ENCODE peak calls at places on chromosomes 2 and 18, in nine cellular contexts. One of them, this sample, is unnamed.

GRCh38 chr2:105317937-105318336 is 11.6 kb downstream of the TGFBRAP1 start:
- DNase-seq in CD8-positive, alpha-beta T cell: no peak
- DNase-seq in NT2/D1: no peak
- DNase-seq in neural progenitor cell: no peak
- DNase-seq in kidney epithelial cell: no peak
- DNase-seq in A172: no peak
- DNase-seq in NB4: no peak
- DNase-seq in spleen: no peak
- DNase-seq in thyroid gland: no peak
- DNase-seq in this sample: no peak

GRCh38 chr2:25174192-25174861 is 5.9 kb upstream of the POMC start:
- DNase-seq in A172: no peak
- DNase-seq in thyroid gland: no peak
- DNase-seq in CD8-positive, alpha-beta T cell: no peak
- DNase-seq in neural progenitor cell: no peak
- DNase-seq in kidney epithelial cell: no peak
- DNase-seq in NB4: no peak
- DNase-seq in NT2/D1: no peak
- DNase-seq in spleen: no peak
- DNase-seq in this sample: no peak

GRCh38 chr2:156333951-156334495 is 1.5 kb upstream of the NR4A2 start:
- DNase-seq in kidney epithelial cell: no peak
- DNase-seq in spleen: peak
- DNase-seq in thyroid gland: peak
- DNase-seq in NB4: peak
- DNase-seq in A172: peak
- DNase-seq in neural progenitor cell: peak
- DNase-seq in CD8-positive, alpha-beta T cell: peak
- DNase-seq in NT2/D1: peak
- DNase-seq in this sample: peak

GRCh38 chr2:96984300-96984699 is 2.1 kb downstream of the FAM178B start:
- DNase-seq in CD8-positive, alpha-beta T cell: no peak
- DNase-seq in NB4: no peak
- DNase-seq in A172: no peak
- DNase-seq in NT2/D1: no peak
- DNase-seq in neural progenitor cell: no peak
- DNase-seq in spleen: peak
- DNase-seq in thyroid gland: no peak
- DNase-seq in kidney epithelial cell: no peak
- DNase-seq in this sample: no peak

GRCh38 chr2:218400167-218400929 is 680 bp downstream of the CTDSP1 start:
- DNase-seq in neural progenitor cell: peak
- DNase-seq in thyroid gland: peak
- DNase-seq in A172: no peak
- DNase-seq in spleen: peak
- DNase-seq in NB4: peak
- DNase-seq in CD8-positive, alpha-beta T cell: no peak
- DNase-seq in kidney epithelial cell: no peak
- DNase-seq in NT2/D1: no peak
- DNase-seq in this sample: peak

GRCh38 chr2:133497261-133497893 is 70.9 kb downstream of the NCKAP5 start:
- DNase-seq in neural progenitor cell: peak
- DNase-seq in kidney epithelial cell: no peak
- DNase-seq in thyroid gland: no peak
- DNase-seq in NB4: no peak
- DNase-seq in NT2/D1: peak
- DNase-seq in A172: no peak
- DNase-seq in CD8-positive, alpha-beta T cell: no peak
- DNase-seq in spleen: no peak
- DNase-seq in this sample: no peak

GRCh38 chr2:77566582-77566981 is 44.4 kb upstream of the LRRTM4 start:
- DNase-seq in A172: no peak
- DNase-seq in NB4: no peak
- DNase-seq in neural progenitor cell: no peak
- DNase-seq in CD8-positive, alpha-beta T cell: no peak
- DNase-seq in kidney epithelial cell: no peak
- DNase-seq in NT2/D1: no peak
- DNase-seq in spleen: no peak
- DNase-seq in thyroid gland: no peak
- DNase-seq in this sample: no peak

GRCh38 chr2:57343391-57344006 is 703.1 kb upstream of the VRK2 start:
- DNase-seq in CD8-positive, alpha-beta T cell: no peak
- DNase-seq in kidney epithelial cell: no peak
- DNase-seq in spleen: no peak
- DNase-seq in NB4: no peak
- DNase-seq in neural progenitor cell: no peak
- DNase-seq in thyroid gland: no peak
- DNase-seq in NT2/D1: no peak
- DNase-seq in A172: no peak
- DNase-seq in this sample: peak

GRCh38 chr18:49561377-49562193 is at the start of gene LIPG:
- DNase-seq in thyroid gland: peak
- DNase-seq in kidney epithelial cell: peak
- DNase-seq in spleen: no peak
- DNase-seq in NT2/D1: no peak
- DNase-seq in CD8-positive, alpha-beta T cell: no peak
- DNase-seq in A172: peak
- DNase-seq in NB4: peak
- DNase-seq in neural progenitor cell: peak
- DNase-seq in this sample: no peak

GRCh38 chr2:220555961-220556360 is 928.5 kb downstream of the SLC4A3 start:
- DNase-seq in thyroid gland: no peak
- DNase-seq in spleen: no peak
- DNase-seq in NT2/D1: no peak
- DNase-seq in A172: peak
- DNase-seq in NB4: no peak
- DNase-seq in CD8-positive, alpha-beta T cell: no peak
- DNase-seq in neural progenitor cell: no peak
- DNase-seq in kidney epithelial cell: no peak
- DNase-seq in this sample: peak

GRCh38 chr2:86105252-86105968 is at the start of gene POLR1A:
- DNase-seq in spleen: peak
- DNase-seq in NB4: peak
- DNase-seq in NT2/D1: peak
- DNase-seq in CD8-positive, alpha-beta T cell: peak
- DNase-seq in thyroid gland: peak
- DNase-seq in kidney epithelial cell: peak
- DNase-seq in neural progenitor cell: peak
- DNase-seq in A172: peak
- DNase-seq in this sample: peak

GRCh38 chr2:224930124-224930523 is 112.1 kb downstream of the DOCK10 start:
- DNase-seq in neural progenitor cell: no peak
- DNase-seq in A172: no peak
- DNase-seq in spleen: no peak
- DNase-seq in kidney epithelial cell: no peak
- DNase-seq in thyroid gland: no peak
- DNase-seq in NB4: peak
- DNase-seq in NT2/D1: no peak
- DNase-seq in CD8-positive, alpha-beta T cell: no peak
- DNase-seq in this sample: no peak

GRCh38 chr18:26215247-26215970 is 10.8 kb upstream of the TAF4B start:
- DNase-seq in neural progenitor cell: no peak
- DNase-seq in thyroid gland: no peak
- DNase-seq in kidney epithelial cell: no peak
- DNase-seq in CD8-positive, alpha-beta T cell: peak
- DNase-seq in NT2/D1: no peak
- DNase-seq in spleen: no peak
- DNase-seq in NB4: no peak
- DNase-seq in A172: no peak
- DNase-seq in this sample: no peak

GRCh38 chr2:53818854-53819435 is 32.1 kb downstream of the ERLEC1 start:
- DNase-seq in NB4: no peak
- DNase-seq in CD8-positive, alpha-beta T cell: no peak
- DNase-seq in kidney epithelial cell: no peak
- DNase-seq in neural progenitor cell: no peak
- DNase-seq in spleen: no peak
- DNase-seq in NT2/D1: no peak
- DNase-seq in A172: no peak
- DNase-seq in thyroid gland: no peak
- DNase-seq in this sample: no peak

GRCh38 chr2:132859550-132859949 is 189.5 kb upstream of the LYPD1 start:
- DNase-seq in NT2/D1: no peak
- DNase-seq in NB4: no peak
- DNase-seq in CD8-positive, alpha-beta T cell: no peak
- DNase-seq in thyroid gland: no peak
- DNase-seq in kidney epithelial cell: no peak
- DNase-seq in spleen: no peak
- DNase-seq in A172: no peak
- DNase-seq in neural progenitor cell: no peak
- DNase-seq in this sample: no peak

GRCh38 chr18:13378150-13378549 is 159.6 kb downstream of the LDLRAD4 start:
- DNase-seq in NT2/D1: no peak
- DNase-seq in A172: no peak
- DNase-seq in kidney epithelial cell: no peak
- DNase-seq in CD8-positive, alpha-beta T cell: no peak
- DNase-seq in spleen: no peak
- DNase-seq in NB4: no peak
- DNase-seq in neural progenitor cell: no peak
- DNase-seq in thyroid gland: no peak
- DNase-seq in this sample: no peak

GRCh38 chr2:149329470-149330126 is 789 bp upstream of the LYPD6 start:
- DNase-seq in NB4: peak
- DNase-seq in spleen: no peak
- DNase-seq in thyroid gland: peak
- DNase-seq in neural progenitor cell: peak
- DNase-seq in NT2/D1: peak
- DNase-seq in A172: peak
- DNase-seq in kidney epithelial cell: no peak
- DNase-seq in CD8-positive, alpha-beta T cell: no peak
- DNase-seq in this sample: peak

GRCh38 chr18:26637324-26637723 is 89.0 kb upstream of the KCTD1 start:
- DNase-seq in NT2/D1: no peak
- DNase-seq in spleen: no peak
- DNase-seq in A172: no peak
- DNase-seq in NB4: peak
- DNase-seq in kidney epithelial cell: no peak
- DNase-seq in neural progenitor cell: peak
- DNase-seq in thyroid gland: no peak
- DNase-seq in CD8-positive, alpha-beta T cell: no peak
- DNase-seq in this sample: no peak

GRCh38 chr2:150570712-150571111 is 83.2 kb upstream of the RND3 start:
- DNase-seq in thyroid gland: no peak
- DNase-seq in A172: peak
- DNase-seq in NT2/D1: no peak
- DNase-seq in NB4: no peak
- DNase-seq in spleen: no peak
- DNase-seq in CD8-positive, alpha-beta T cell: no peak
- DNase-seq in neural progenitor cell: no peak
- DNase-seq in kidney epithelial cell: peak
- DNase-seq in this sample: peak

GRCh38 chr2:68185541-68186164 is 28.0 kb downstream of the PNO1 start:
- DNase-seq in NB4: peak
- DNase-seq in neural progenitor cell: peak
- DNase-seq in spleen: no peak
- DNase-seq in thyroid gland: peak
- DNase-seq in A172: peak
- DNase-seq in NT2/D1: peak
- DNase-seq in kidney epithelial cell: no peak
- DNase-seq in CD8-positive, alpha-beta T cell: peak
- DNase-seq in this sample: peak

GRCh38 chr2:241606186-241606585 is 30.8 kb downstream of the THAP4 start:
- DNase-seq in NB4: no peak
- DNase-seq in kidney epithelial cell: no peak
- DNase-seq in NT2/D1: no peak
- DNase-seq in CD8-positive, alpha-beta T cell: no peak
- DNase-seq in thyroid gland: no peak
- DNase-seq in neural progenitor cell: no peak
- DNase-seq in spleen: no peak
- DNase-seq in A172: no peak
- DNase-seq in this sample: no peak

GRCh38 chr2:54545700-54546450 is 89.7 kb downstream of the SPTBN1 start:
- DNase-seq in spleen: no peak
- DNase-seq in thyroid gland: no peak
- DNase-seq in NB4: no peak
- DNase-seq in CD8-positive, alpha-beta T cell: no peak
- DNase-seq in kidney epithelial cell: peak
- DNase-seq in A172: peak
- DNase-seq in neural progenitor cell: no peak
- DNase-seq in NT2/D1: no peak
- DNase-seq in this sample: no peak

GRCh38 chr2:95023222-95023597 is 2.3 kb upstream of the MAL start:
- DNase-seq in A172: no peak
- DNase-seq in CD8-positive, alpha-beta T cell: peak
- DNase-seq in spleen: no peak
- DNase-seq in thyroid gland: peak
- DNase-seq in neural progenitor cell: no peak
- DNase-seq in NT2/D1: no peak
- DNase-seq in kidney epithelial cell: no peak
- DNase-seq in NB4: peak
- DNase-seq in this sample: no peak

GRCh38 chr2:216164087-216164486 is 54.9 kb downstream of the XRCC5 start:
- DNase-seq in CD8-positive, alpha-beta T cell: no peak
- DNase-seq in NT2/D1: no peak
- DNase-seq in thyroid gland: no peak
- DNase-seq in spleen: no peak
- DNase-seq in A172: no peak
- DNase-seq in NB4: no peak
- DNase-seq in kidney epithelial cell: no peak
- DNase-seq in neural progenitor cell: no peak
- DNase-seq in this sample: no peak

GRCh38 chr2:64604929-64605550 is 48.7 kb downstream of the SERTAD2 start:
- DNase-seq in thyroid gland: peak
- DNase-seq in NT2/D1: no peak
- DNase-seq in NB4: no peak
- DNase-seq in neural progenitor cell: no peak
- DNase-seq in A172: no peak
- DNase-seq in CD8-positive, alpha-beta T cell: no peak
- DNase-seq in kidney epithelial cell: no peak
- DNase-seq in spleen: no peak
- DNase-seq in this sample: no peak

GRCh38 chr2:42879913-42880737 is 87.7 kb upstream of the HAAO start:
- DNase-seq in NT2/D1: no peak
- DNase-seq in kidney epithelial cell: no peak
- DNase-seq in spleen: peak
- DNase-seq in thyroid gland: no peak
- DNase-seq in A172: no peak
- DNase-seq in neural progenitor cell: no peak
- DNase-seq in CD8-positive, alpha-beta T cell: no peak
- DNase-seq in NB4: no peak
- DNase-seq in this sample: no peak

GRCh38 chr2:39451954-39452353 is 14.9 kb upstream of the MAP4K3 start:
- DNase-seq in NB4: no peak
- DNase-seq in CD8-positive, alpha-beta T cell: no peak
- DNase-seq in spleen: no peak
- DNase-seq in neural progenitor cell: no peak
- DNase-seq in thyroid gland: no peak
- DNase-seq in NT2/D1: no peak
- DNase-seq in A172: no peak
- DNase-seq in kidney epithelial cell: no peak
- DNase-seq in this sample: no peak

GRCh38 chr18:11246466-11246865 is 97.1 kb upstream of the PIEZO2 start:
- DNase-seq in neural progenitor cell: no peak
- DNase-seq in CD8-positive, alpha-beta T cell: no peak
- DNase-seq in spleen: no peak
- DNase-seq in NT2/D1: no peak
- DNase-seq in A172: peak
- DNase-seq in NB4: no peak
- DNase-seq in thyroid gland: no peak
- DNase-seq in kidney epithelial cell: no peak
- DNase-seq in this sample: peak

GRCh38 chr2:96800762-96801463 is 15.2 kb upstream of the CNNM3 start:
- DNase-seq in thyroid gland: peak
- DNase-seq in NB4: peak
- DNase-seq in kidney epithelial cell: no peak
- DNase-seq in NT2/D1: peak
- DNase-seq in spleen: peak
- DNase-seq in CD8-positive, alpha-beta T cell: peak
- DNase-seq in A172: peak
- DNase-seq in neural progenitor cell: peak
- DNase-seq in this sample: peak

GRCh38 chr2:28334527-28334891 is 58.1 kb upstream of the FOSL2 start:
- DNase-seq in kidney epithelial cell: no peak
- DNase-seq in spleen: no peak
- DNase-seq in NT2/D1: no peak
- DNase-seq in A172: no peak
- DNase-seq in CD8-positive, alpha-beta T cell: no peak
- DNase-seq in neural progenitor cell: no peak
- DNase-seq in NB4: no peak
- DNase-seq in thyroid gland: no peak
- DNase-seq in this sample: no peak

GRCh38 chr2:132850688-132851087 is 180.7 kb upstream of the LYPD1 start:
- DNase-seq in thyroid gland: no peak
- DNase-seq in NB4: no peak
- DNase-seq in neural progenitor cell: no peak
- DNase-seq in kidney epithelial cell: no peak
- DNase-seq in spleen: no peak
- DNase-seq in CD8-positive, alpha-beta T cell: no peak
- DNase-seq in A172: no peak
- DNase-seq in NT2/D1: no peak
- DNase-seq in this sample: no peak

This sample was measured in H4.